ENCODE peak calls at places on chromosomes 13 and 19, in eight cellular contexts. Z is fibroblast of pulmonary artery; Y is hepatic stellate cell; O is EH; F is stimulated activated CD8-positive, alpha-beta memory T cell treated with anti-CD3 and anti-CD28 coated beads, Interleukin-4, amount 100 ng/mL, for 24 hours; N is activated CD4-positive, alpha-beta T cell treated with anti-CD3 and anti-CD28 coated beads, Interleukin-2, amount 10 ng/mL, durations not matched to agents 7 days and 5 days; L is neural crest cell; W is ELR. B is an unnamed sample.
A peak's percentile ranks its signal among the peaks of the same experiment; 100 is the strongest.

GRCh38 chr13:97142452-97142851 is 79.7 kb upstream of the MBNL2 start:
- DNase-seq in F (no peak), Y (no peak), W (no peak), O (no peak), L (no peak), N (no peak), Z (peak; percentile 40), B (no peak)

GRCh38 chr13:58397596-58398387 is 766.2 kb downstream of the PCDH17 start:
- DNase-seq in Z (no peak), O (no peak), N (no peak), W (no peak), Y (no peak), F (no peak), L (no peak), B (no peak)

GRCh38 chr19:47729799-47730520 is 15.4 kb upstream of the NOP53 start:
- DNase-seq in Y (peak; percentile 12), Z (peak; percentile 44), O (no peak), N (peak; percentile 54), F (peak; percentile 30), L (peak; percentile 36), W (peak; percentile 34), B (peak; percentile 75)

GRCh38 chr13:52806029-52806428 is 42.4 kb downstream of the PCDH8 start:
- DNase-seq in L (no peak), F (no peak), N (no peak), Z (no peak), O (no peak), W (no peak), Y (no peak), B (no peak)

GRCh38 chr19:17158584-17158983 is 56.6 kb upstream of the USE1 start:
- DNase-seq in Z (no peak), F (no peak), N (no peak), Y (no peak), L (no peak), O (no peak), W (no peak), B (no peak)

GRCh38 chr13:47990920-47991466 is 10.1 kb downstream of the SUCLA2 start:
- DNase-seq in L (no peak), Y (no peak), W (no peak), Z (no peak), N (no peak), F (no peak), O (no peak), B (no peak)

GRCh38 chr19:21221653-21222052 is 79.8 kb downstream of the ZNF431 start:
- DNase-seq in O (peak; percentile 48), L (no peak), N (no peak), Z (no peak), F (no peak), Y (no peak), W (peak; percentile 46), B (no peak)

GRCh38 chr13:27251166-27252088 is at the start of gene RPL21:
- DNase-seq in O (peak; percentile 96), Z (peak; percentile 99), W (peak; percentile 97), N (peak; percentile 92), F (peak; percentile 82), Y (peak; percentile 87), L (peak; percentile 85), B (peak; percentile 85)

GRCh38 chr19:45243144-45243732 is 2.0 kb downstream of the EXOC3L2 start:
- DNase-seq in F (no peak), Z (no peak), W (no peak), L (no peak), N (no peak), Y (no peak), O (no peak), B (no peak)

GRCh38 chr19:41706741-41707501 is 1.5 kb upstream of the CEACAM5 start:
- DNase-seq in Z (peak; percentile 9), N (peak; percentile 70), W (peak; percentile 55), O (peak; percentile 31), L (no peak), Y (peak; percentile 51), F (peak; percentile 50), B (peak; percentile 69)

GRCh38 chr13:109629737-109630136 is 156.6 kb downstream of the IRS2 start:
- DNase-seq in W (no peak), F (no peak), Y (no peak), Z (no peak), O (no peak), L (no peak), N (no peak), B (no peak)

GRCh38 chr19:13817615-13818371 is 22.6 kb downstream of the ZSWIM4 start:
- DNase-seq in W (no peak), O (peak; percentile 16), F (no peak), Z (no peak), N (peak; percentile 71), L (peak; percentile 50), Y (no peak), B (no peak)

GRCh38 chr19:8445488-8446001 is 770 bp downstream of the HNRNPM start:
- DNase-seq in Z (peak; percentile 28), L (peak; percentile 25), Y (no peak), F (peak; percentile 24), O (peak; percentile 54), N (peak; percentile 42), W (peak; percentile 71), B (peak; percentile 50)

GRCh38 chr19:40687525-40688016 is 2.9 kb downstream of the NUMBL start:
- DNase-seq in F (no peak), Z (peak; percentile 68), N (no peak), O (peak; percentile 85), Y (no peak), L (no peak), W (peak; percentile 36), B (no peak)

GRCh38 chr13:51202477-51203046 is 19.6 kb upstream of the FAM124A start:
- DNase-seq in O (no peak), F (no peak), L (no peak), Z (no peak), N (no peak), W (no peak), Y (no peak), B (no peak)

GRCh38 chr13:45623516-45624090 is 8.1 kb upstream of the ERICH6B start:
- DNase-seq in Y (no peak), W (peak; percentile 48), L (no peak), Z (peak; percentile 39), F (no peak), O (peak; percentile 26), N (peak; percentile 20), B (peak; percentile 47)

GRCh38 chr19:55254625-55254977 is 4.2 kb downstream of the PPP6R1 start:
- DNase-seq in Z (no peak), W (no peak), N (no peak), L (no peak), F (no peak), O (no peak), Y (no peak), B (no peak)

GRCh38 chr19:33505168-33505567 is 16.4 kb downstream of the PEPD start:
- DNase-seq in W (no peak), Y (no peak), O (no peak), Z (no peak), L (no peak), N (no peak), F (no peak), B (no peak)

GRCh38 chr13:65965496-65965895 is 1264.6 kb downstream of the PCDH9 start:
- DNase-seq in O (peak; percentile 76), N (no peak), W (peak; percentile 56), Z (peak; percentile 44), Y (no peak), L (no peak), F (no peak), B (no peak)

GRCh38 chr19:15210323-15210774 is 9.6 kb upstream of the NOTCH3 start:
- DNase-seq in Z (peak; percentile 74), W (peak; percentile 86), F (no peak), N (no peak), Y (peak; percentile 92), O (peak; percentile 84), L (no peak), B (peak; percentile 68)

GRCh38 chr19:55210120-55210493 is 806 bp upstream of the PTPRH start:
- DNase-seq in Z (peak; percentile 90), N (no peak), W (peak; percentile 98), Y (peak; percentile 81), F (no peak), O (peak; percentile 97), L (no peak), B (peak; percentile 83)

GRCh38 chr19:4974855-4975469 is 6.0 kb downstream of the KDM4B start:
- DNase-seq in Z (no peak), F (no peak), W (no peak), Y (no peak), N (no peak), L (no peak), O (no peak), B (no peak)

GRCh38 chr13:91357613-91358383 is 10.3 kb downstream of the MIR17HG start:
- DNase-seq in L (no peak), F (no peak), O (no peak), Z (no peak), Y (no peak), W (no peak), N (no peak), B (no peak)

GRCh38 chr13:113074401-113074800 is 31.2 kb upstream of the F7 start:
- DNase-seq in W (no peak), Y (no peak), O (no peak), N (no peak), L (no peak), Z (no peak), F (no peak), B (no peak)

GRCh38 chr13:98751397-98752110 is 918 bp downstream of the SLC15A1 start:
- DNase-seq in Z (peak; percentile 27), F (no peak), Y (peak; percentile 34), L (no peak), N (no peak), W (peak; percentile 30), O (peak; percentile 20), B (no peak)

GRCh38 chr19:6807291-6807690 is 34.8 kb downstream of the VAV1 start:
- DNase-seq in F (no peak), W (no peak), L (no peak), Y (no peak), O (no peak), N (no peak), Z (no peak), B (no peak)

GRCh38 chr13:94480672-94481145 is 1.2 kb upstream of the DCT start:
- DNase-seq in W (no peak), F (no peak), Y (no peak), N (no peak), O (peak; percentile 9), L (no peak), Z (peak; percentile 73), B (no peak)

GRCh38 chr19:42132030-42132628 is at the start of gene POU2F2:
- DNase-seq in L (no peak), N (peak; percentile 90), F (peak; percentile 86), W (peak; percentile 69), O (peak; percentile 37), Z (no peak), Y (no peak), B (no peak)

B was measured in RWPE1.